ENCODE peak calls at places on chromosomes 2 and 18, in four cellular contexts. Z, J, B and Y are unnamed samples.

GRCh38 chr2:101710036-101710689 is 12.7 kb downstream of the MAP4K4 start:
- DNase-seq in Z (no peak), J (no peak), B (no peak), Y (no peak)

GRCh38 chr18:670456-670996 is 13.1 kb downstream of the TYMS start:
- DNase-seq in Z (no peak), J (no peak), B (no peak), Y (no peak)

GRCh38 chr18:11119962-11120361 is 29.4 kb downstream of the PIEZO2 start:
- DNase-seq in Z (no peak), J (no peak), B (no peak), Y (no peak)

GRCh38 chr2:239370876-239371725 is 29.7 kb downstream of the HDAC4 start:
- DNase-seq in Z (no peak), J (no peak), B (no peak), Y (no peak)

GRCh38 chr18:10312316-10313015 is 142.0 kb upstream of the APCDD1 start:
- DNase-seq in Z (no peak), J (no peak), B (no peak), Y (no peak)

GRCh38 chr18:79805926-79806487 is 8.3 kb downstream of the KCNG2 start:
- DNase-seq in Z (no peak), J (no peak), B (no peak), Y (no peak)

GRCh38 chr18:67710639-67711038 is 194.1 kb upstream of the DSEL start:
- DNase-seq in Z (no peak), J (peak), B (no peak), Y (no peak)

GRCh38 chr18:63236417-63236816 is 83.2 kb downstream of the BCL2 start:
- DNase-seq in Z (no peak), J (no peak), B (no peak), Y (peak)

GRCh38 chr2:237895544-237896506 is 36.4 kb downstream of the RAMP1 start:
- DNase-seq in Z (peak), J (no peak), B (no peak), Y (no peak)

GRCh38 chr2:235921508-235922260 is 246.5 kb downstream of the GBX2 start:
- DNase-seq in Z (no peak), J (no peak), B (peak), Y (no peak)

GRCh38 chr2:239832101-239832994 is 192.8 kb downstream of the NDUFA10 start:
- DNase-seq in Z (no peak), J (no peak), B (no peak), Y (no peak)

GRCh38 chr2:113080134-113080533 is 12.4 kb downstream of the IL1F10 start:
- DNase-seq in Z (no peak), J (peak), B (peak), Y (peak)

GRCh38 chr2:236748385-236748784 is 178.8 kb downstream of the ACKR3 start:
- DNase-seq in Z (no peak), J (no peak), B (no peak), Y (peak)

GRCh38 chr2:141468746-141469145 is 662.1 kb downstream of the LRP1B start:
- DNase-seq in Z (no peak), J (no peak), B (no peak), Y (no peak)

GRCh38 chr2:143481728-143482127 is 352.5 kb downstream of the ARHGAP15 start:
- DNase-seq in Z (no peak), J (no peak), B (no peak), Y (no peak)

GRCh38 chr18:75247041-75247551 is 36.5 kb downstream of the TSHZ1 start:
- DNase-seq in Z (no peak), J (peak), B (no peak), Y (peak)

GRCh38 chr18:51135795-51136194 is 61.7 kb downstream of the MEX3C start:
- DNase-seq in Z (no peak), J (no peak), B (no peak), Y (no peak)

GRCh38 chr2:44077942-44078511 is 82.2 kb upstream of the LRPPRC start:
- DNase-seq in Z (no peak), J (no peak), B (no peak), Y (no peak)

GRCh38 chr2:5692561-5693287 is 540 bp downstream of the SOX11 start:
- DNase-seq in Z (no peak), J (no peak), B (peak), Y (no peak)

GRCh38 chr2:218418321-218418716 is 604 bp upstream of the VIL1 start:
- DNase-seq in Z (no peak), J (no peak), B (no peak), Y (no peak)

GRCh38 chr18:76394780-76395476 is 100.1 kb downstream of the ZNF516 start:
- DNase-seq in Z (no peak), J (no peak), B (no peak), Y (no peak)

GRCh38 chr18:70046207-70046606 is 98.5 kb upstream of the CD226 start:
- DNase-seq in Z (no peak), J (no peak), B (no peak), Y (no peak)

GRCh38 chr2:165371356-165371755 is 98.1 kb upstream of the CSRNP3 start:
- DNase-seq in Z (no peak), J (peak), B (peak), Y (no peak)

GRCh38 chr2:9165625-9166024 is 41.0 kb upstream of the ASAP2 start:
- DNase-seq in Z (no peak), J (no peak), B (no peak), Y (no peak)

GRCh38 chr2:236054125-236054524 is 114.1 kb downstream of the GBX2 start:
- DNase-seq in Z (no peak), J (no peak), B (no peak), Y (no peak)

GRCh38 chr2:39525636-39526412 is 88.7 kb upstream of the MAP4K3 start:
- DNase-seq in Z (no peak), J (no peak), B (no peak), Y (no peak)

GRCh38 chr2:220779918-220780317 is 792.2 kb downstream of the EPHA4 start:
- DNase-seq in Z (no peak), J (no peak), B (no peak), Y (no peak)

GRCh38 chr2:104434363-104434792 is 419.5 kb upstream of the POU3F3 start:
- DNase-seq in Z (no peak), J (no peak), B (peak), Y (no peak)

GRCh38 chr2:223101340-223102039 is 49.5 kb downstream of the KCNE4 start:
- DNase-seq in Z (peak), J (peak), B (peak), Y (no peak)

GRCh38 chr2:84849271-84849952 is 31.5 kb downstream of the TRABD2A start:
- DNase-seq in Z (no peak), J (no peak), B (no peak), Y (no peak)

GRCh38 chr18:42936289-42936688 is 179.2 kb downstream of the RIT2 start:
- DNase-seq in Z (no peak), J (peak), B (no peak), Y (no peak)

GRCh38 chr2:16559263-16559662 is 106.4 kb downstream of the CYRIA start:
- DNase-seq in Z (no peak), J (no peak), B (no peak), Y (no peak)

GRCh38 chr2:242056785-242057184 is 187.3 kb downstream of the RTP5 start:
- DNase-seq in Z (no peak), J (no peak), B (no peak), Y (no peak)

GRCh38 chr2:117794668-117795067 is 19.8 kb upstream of the DDX18 start:
- DNase-seq in Z (no peak), J (no peak), B (no peak), Y (no peak)

GRCh38 chr2:166091439-166091838 is 36.4 kb downstream of the SCN1A start:
- DNase-seq in Z (no peak), J (peak), B (peak), Y (no peak)

GRCh38 chr18:37450434-37451133 is 115.0 kb downstream of the CELF4 start:
- DNase-seq in Z (no peak), J (no peak), B (peak), Y (no peak)

GRCh38 chr2:236781933-236782788 is 212.5 kb downstream of the ACKR3 start:
- DNase-seq in Z (no peak), J (no peak), B (no peak), Y (no peak)

GRCh38 chr18:22838639-22839487 is 94.3 kb upstream of the RBBP8 start:
- DNase-seq in Z (no peak), J (no peak), B (no peak), Y (no peak)

GRCh38 chr2:72942881-72943418 is 25.6 kb downstream of the EMX1 start:
- DNase-seq in Z (no peak), J (no peak), B (no peak), Y (no peak)